ENCODE peak calls at places on chromosome 17, in eight cellular contexts. U is progenitor cell of endocrine pancreas, O is bronchial epithelial cell, A is nephron progenitor cell, B is fibroblast of lung, E is fibroblast of mammary gland, T is psoas muscle, M is cardiac fibroblast. I is an unnamed sample.

GRCh38 chr17:7897773-7898172 is 9.2 kb downstream of the CHD3 start:
- DNase-seq in T (no peak), M (peak), U (no peak), E (peak), O (peak), A (no peak), B (peak), I (peak)

GRCh38 chr17:19003543-19003965 is 1.0 kb downstream of the FAM83G start:
- DNase-seq in E (no peak), T (no peak), M (peak), B (no peak), U (no peak), O (no peak), A (no peak), I (peak)

GRCh38 chr17:18257268-18257681 is 1.3 kb downstream of the FLII start:
- DNase-seq in M (no peak), A (no peak), E (no peak), B (no peak), T (no peak), U (no peak), O (peak), I (no peak)

GRCh38 chr17:49670641-49671040 is 7.3 kb downstream of the SPOP start:
- DNase-seq in O (no peak), M (no peak), E (no peak), A (no peak), T (no peak), B (no peak), U (no peak), I (peak)

GRCh38 chr17:82805254-82805653 is 34.6 kb downstream of the ZNF750 start:
- DNase-seq in E (no peak), O (no peak), M (no peak), A (no peak), B (no peak), U (no peak), T (no peak), I (no peak)

GRCh38 chr17:37558299-37558698 is 50.9 kb downstream of the SYNRG start:
- DNase-seq in T (no peak), E (no peak), B (no peak), O (no peak), M (no peak), U (no peak), A (no peak), I (no peak)

GRCh38 chr17:39688475-39688835 is 598 bp upstream of the PGAP3 start:
- DNase-seq in O (no peak), B (no peak), T (no peak), A (no peak), U (no peak), M (peak), E (no peak), I (no peak)

GRCh38 chr17:77476920-77477805 is 336.4 kb downstream of the SEC14L1 start:
- DNase-seq in E (peak), M (peak), O (peak), T (peak), U (no peak), A (no peak), B (peak), I (peak)

GRCh38 chr17:65231662-65232335 is 94.6 kb downstream of the RGS9 start:
- DNase-seq in U (peak), E (peak), B (peak), M (peak), O (peak), A (peak), T (no peak), I (peak)

GRCh38 chr17:1384881-1385280 is 15.1 kb downstream of the YWHAE start:
- DNase-seq in T (no peak), O (no peak), B (no peak), U (no peak), M (no peak), A (no peak), E (no peak), I (no peak)

DNA sequence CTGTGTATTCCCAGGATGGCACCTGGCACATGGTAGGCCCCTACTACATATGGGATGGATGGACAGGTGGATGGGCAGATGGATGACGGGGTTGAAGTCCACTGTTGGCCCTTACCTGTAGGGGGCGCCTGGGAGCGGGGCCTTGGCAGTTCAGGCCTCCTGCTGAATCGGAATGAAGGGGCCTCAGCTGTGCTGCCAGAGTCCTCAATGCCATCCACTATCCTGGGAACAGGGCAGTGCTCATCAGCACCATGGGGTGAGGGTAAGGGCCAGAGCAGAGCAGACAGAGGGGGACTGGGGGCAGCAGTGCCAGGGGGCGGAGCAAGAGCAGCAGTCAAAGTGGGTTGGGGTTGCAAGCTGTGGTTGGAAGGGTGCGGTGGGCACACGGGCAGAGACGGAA is 8.3 kb upstream of the RAB5C start:
- DNase-seq in B (no peak), A (peak), T (no peak), O (no peak), U (no peak), M (no peak), E (no peak), I (no peak)
- TF ChIP-seq CTCF in B (peak), A (peak), T (peak), O (peak), U (peak), M (peak), E (peak), I (peak)

GRCh38 chr17:81518785-81519283 is 6.2 kb upstream of the ACTG1 start:
- DNase-seq in O (peak), B (no peak), U (no peak), M (peak), T (peak), E (no peak), A (peak), I (no peak)

GRCh38 chr17:81518113-81518784 is 5.7 kb upstream of the ACTG1 start:
- DNase-seq in A (peak), E (no peak), U (no peak), M (no peak), B (peak), T (no peak), O (no peak), I (no peak)

GRCh38 chr17:81517339-81518112 is 4.9 kb upstream of the ACTG1 start:
- DNase-seq in B (no peak), U (peak), M (peak), E (no peak), T (peak), A (peak), O (no peak), I (no peak)

GRCh38 chr17:81520021-81520894 is 7.7 kb upstream of the ACTG1 start:
- DNase-seq in O (no peak), U (peak), B (no peak), E (no peak), A (no peak), T (peak), M (no peak), I (no peak)

GRCh38 chr17:81519284-81520020 is 6.9 kb upstream of the ACTG1 start:
- DNase-seq in B (no peak), E (no peak), T (peak), A (peak), O (peak), U (peak), M (no peak), I (no peak)
- TF ChIP-seq CTCF in B (peak), E (no peak), T (peak), A (peak), O (peak), U (peak), M (no peak), I (no peak)

GRCh38 chr17:10815318-10815717 is 11.4 kb upstream of the TMEM238L start:
- DNase-seq in U (no peak), O (no peak), E (no peak), M (no peak), T (no peak), A (no peak), B (no peak), I (no peak)
- TF ChIP-seq CTCF in U (no peak), O (no peak), E (no peak), M (no peak), T (no peak), A (no peak), B (no peak), I (no peak)

DNA sequence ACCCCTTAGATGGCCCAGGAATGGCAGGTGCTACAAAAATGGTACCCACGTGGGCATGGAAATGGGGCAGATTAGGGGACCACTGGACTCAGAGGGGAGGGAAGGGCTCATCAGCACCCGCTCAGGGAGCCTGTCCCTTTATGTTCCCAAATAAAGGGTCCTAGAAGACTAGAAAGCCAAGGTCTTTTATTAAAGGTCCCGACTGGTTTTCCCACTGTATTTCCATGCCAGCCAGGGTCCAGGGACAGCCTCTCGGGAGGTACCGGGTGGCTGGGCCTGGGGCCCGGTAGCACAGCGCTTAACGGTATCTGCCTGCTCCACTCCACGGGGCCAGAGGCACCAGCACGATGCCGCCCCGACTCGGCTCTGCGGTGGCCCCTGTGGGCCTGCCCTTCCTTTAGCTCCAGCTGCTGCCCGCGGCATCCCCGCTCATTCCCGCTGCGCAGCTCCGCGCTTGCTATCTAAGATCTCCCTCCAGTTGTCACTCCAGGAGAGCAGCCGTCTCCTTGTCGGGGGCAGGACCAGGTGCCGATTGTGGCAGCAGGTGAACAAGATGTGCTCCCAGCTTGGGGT is 1.4 kb downstream of the NT5C start:
- DNase-seq in O (no peak), U (no peak), M (no peak), E (no peak), T (no peak), B (no peak), A (no peak), I (no peak)
- TF ChIP-seq CTCF in O (no peak), U (no peak), M (no peak), E (no peak), T (no peak), B (no peak), A (no peak), I (no peak)

DNA sequence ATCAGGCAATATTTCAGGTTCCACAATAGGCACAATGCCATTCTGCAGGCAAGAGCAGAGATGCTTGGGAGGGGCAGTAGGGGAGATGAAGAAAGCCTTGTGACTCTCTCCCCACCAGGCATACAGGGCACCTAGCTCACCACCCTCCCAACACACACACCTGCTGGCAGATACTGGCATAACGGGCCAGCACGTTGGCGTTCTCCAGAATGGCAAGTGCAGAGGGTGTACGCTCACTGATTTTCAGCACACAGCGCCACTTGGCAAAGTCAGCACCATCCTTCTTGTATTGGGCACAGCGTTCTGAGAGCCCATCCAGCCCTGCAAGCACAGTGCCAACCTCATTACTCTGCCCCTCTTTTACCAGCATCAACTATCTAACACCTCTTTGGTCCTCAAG is 2.2 kb downstream of the ALDOC start:
- DNase-seq in A (no peak), B (no peak), U (no peak), T (no peak), M (no peak), E (no peak), O (no peak), I (no peak)
- TF ChIP-seq CTCF in A (no peak), B (no peak), U (peak), T (no peak), M (no peak), E (no peak), O (peak), I (no peak)

GRCh38 chr17:79855331-79856124 is 16.3 kb upstream of the CBX4 start:
- DNase-seq in U (no peak), M (no peak), A (no peak), E (no peak), T (no peak), B (no peak), O (no peak), I (no peak)
- TF ChIP-seq CTCF in U (no peak), M (no peak), A (no peak), E (no peak), T (no peak), B (no peak), O (no peak), I (no peak)

GRCh38 chr17:57440522-57441269 is 184.4 kb downstream of the MSI2 start:
- DNase-seq in E (peak), B (peak), A (peak), U (peak), O (peak), T (peak), M (peak), I (peak)
- TF ChIP-seq CTCF in E (peak), B (peak), A (peak), U (peak), O (peak), T (peak), M (peak), I (no peak)

DNA sequence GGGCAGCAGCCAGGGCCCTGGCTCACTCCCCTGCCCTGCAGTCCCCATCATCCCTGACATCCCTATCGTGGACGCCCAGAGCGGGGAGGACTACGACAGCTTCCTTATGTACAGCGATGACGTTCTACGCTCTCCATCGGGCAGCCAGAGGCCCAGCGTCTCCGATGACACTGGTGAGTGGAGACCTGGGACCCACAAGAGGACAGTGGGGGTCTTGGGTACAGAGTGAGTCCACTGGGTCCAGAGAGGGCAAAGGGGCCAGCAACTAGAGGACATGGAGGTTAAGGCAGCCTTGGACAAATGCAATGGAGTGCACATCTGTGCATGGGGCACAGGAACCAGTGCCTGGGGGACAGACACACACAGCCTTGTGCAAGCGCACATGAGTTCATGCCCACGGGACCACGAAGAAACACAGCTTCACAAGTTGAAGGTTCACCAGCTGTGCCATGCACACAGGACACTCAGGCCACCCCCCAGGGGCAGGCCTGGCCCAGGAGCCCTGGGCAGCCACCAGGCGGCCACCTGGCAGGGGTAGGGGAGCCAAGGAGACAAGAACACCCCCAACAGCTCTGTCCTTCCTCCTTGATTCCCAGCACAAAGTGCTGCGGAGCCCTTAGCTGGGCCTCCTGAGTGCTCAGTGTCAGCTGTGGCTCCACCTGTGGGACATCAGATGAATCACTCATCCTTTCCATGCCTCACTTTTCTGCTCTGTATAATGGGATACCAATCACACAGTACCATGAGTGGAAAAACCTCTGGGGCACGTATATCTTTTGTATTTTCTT is 12.4 kb downstream of the GALK1 start:
- DNase-seq in T (peak), E (no peak), M (no peak), O (no peak), A (no peak), U (no peak), B (no peak), I (no peak)
- TF ChIP-seq CTCF in T (no peak), E (no peak), M (no peak), O (no peak), A (no peak), U (no peak), B (no peak), I (no peak)

GRCh38 chr17:58121925-58122324 is 26.3 kb upstream of the OR4D1 start:
- DNase-seq in A (no peak), M (peak), B (peak), E (peak), T (no peak), U (no peak), O (peak), I (peak)
- TF ChIP-seq CTCF in A (no peak), M (peak), B (peak), E (peak), T (no peak), U (peak), O (peak), I (peak)